ENCODE peak calls at places on chromosomes 5 and 9, in eight cellular contexts. One of them, this sample, is unnamed.
A peak's percentile ranks its signal among the peaks of the same experiment; 100 is the strongest.

GRCh38 chr5:6673031-6673430 is 39.8 kb downstream of the SRD5A1 start:
- DNase-seq in AG09309: no peak
- DNase-seq in GM23248: no peak
- DNase-seq in cardiac fibroblast: no peak
- DNase-seq in psoas muscle: no peak
- DNase-seq in fibroblast of mammary gland: no peak
- DNase-seq in cardiac muscle cell: no peak
- DNase-seq in colonic mucosa: no peak
- DNase-seq in this sample: no peak

GRCh38 chr5:27011274-27011673 is 27.1 kb downstream of the CDH9 start:
- DNase-seq in AG09309: no peak
- DNase-seq in GM23248: no peak
- DNase-seq in cardiac fibroblast: no peak
- DNase-seq in psoas muscle: no peak
- DNase-seq in fibroblast of mammary gland: no peak
- DNase-seq in cardiac muscle cell: no peak
- DNase-seq in colonic mucosa: no peak
- DNase-seq in this sample: no peak

GRCh38 chr9:91852801-91853347 is 97.2 kb downstream of the ROR2 start:
- DNase-seq in AG09309: no peak
- DNase-seq in GM23248: no peak
- DNase-seq in cardiac fibroblast: no peak
- DNase-seq in psoas muscle: no peak
- DNase-seq in fibroblast of mammary gland: no peak
- DNase-seq in cardiac muscle cell: no peak
- DNase-seq in colonic mucosa: no peak
- DNase-seq in this sample: peak; percentile 5

GRCh38 chr9:137168907-137169763 is 716 bp downstream of the LRRC26 start:
- DNase-seq in AG09309: no peak
- DNase-seq in GM23248: peak; percentile 66
- DNase-seq in cardiac fibroblast: peak; percentile 24
- DNase-seq in psoas muscle: no peak
- DNase-seq in fibroblast of mammary gland: peak; percentile 30
- DNase-seq in cardiac muscle cell: peak; percentile 45
- DNase-seq in colonic mucosa: peak; percentile 64
- DNase-seq in this sample: peak; percentile 58

GRCh38 chr9:81678088-81678487 is 11.3 kb downstream of the TLE1 start:
- DNase-seq in AG09309: no peak
- DNase-seq in GM23248: no peak
- DNase-seq in cardiac fibroblast: no peak
- DNase-seq in psoas muscle: no peak
- DNase-seq in fibroblast of mammary gland: no peak
- DNase-seq in cardiac muscle cell: no peak
- DNase-seq in colonic mucosa: no peak
- DNase-seq in this sample: no peak

GRCh38 chr5:125277494-125278154 is 531.2 kb upstream of the ZNF608 start:
- DNase-seq in AG09309: peak; percentile 57
- DNase-seq in GM23248: peak; percentile 88
- DNase-seq in cardiac fibroblast: peak; percentile 54
- DNase-seq in psoas muscle: no peak
- DNase-seq in fibroblast of mammary gland: peak; percentile 90
- DNase-seq in cardiac muscle cell: peak; percentile 71
- DNase-seq in colonic mucosa: no peak
- DNase-seq in this sample: no peak

GRCh38 chr5:125281662-125282061 is 535.2 kb upstream of the ZNF608 start:
- DNase-seq in AG09309: no peak
- DNase-seq in GM23248: no peak
- DNase-seq in cardiac fibroblast: no peak
- DNase-seq in psoas muscle: no peak
- DNase-seq in fibroblast of mammary gland: no peak
- DNase-seq in cardiac muscle cell: no peak
- DNase-seq in colonic mucosa: no peak
- DNase-seq in this sample: no peak

GRCh38 chr9:75482566-75482965 is 394.3 kb downstream of the OSTF1 start:
- DNase-seq in AG09309: no peak
- DNase-seq in GM23248: no peak
- DNase-seq in cardiac fibroblast: no peak
- DNase-seq in psoas muscle: no peak
- DNase-seq in fibroblast of mammary gland: no peak
- DNase-seq in cardiac muscle cell: no peak
- DNase-seq in colonic mucosa: no peak
- DNase-seq in this sample: no peak

GRCh38 chr5:64147849-64148441 is 17.7 kb upstream of the RNF180 start:
- DNase-seq in AG09309: peak; percentile 7
- DNase-seq in GM23248: peak; percentile 71
- DNase-seq in cardiac fibroblast: peak; percentile 68
- DNase-seq in psoas muscle: peak; percentile 70
- DNase-seq in fibroblast of mammary gland: peak; percentile 54
- DNase-seq in cardiac muscle cell: peak; percentile 67
- DNase-seq in colonic mucosa: peak; percentile 34
- DNase-seq in this sample: peak; percentile 82

GRCh38 chr5:54552446-54552845 is 34.9 kb downstream of the SNX18 start:
- DNase-seq in AG09309: no peak
- DNase-seq in GM23248: no peak
- DNase-seq in cardiac fibroblast: no peak
- DNase-seq in psoas muscle: no peak
- DNase-seq in fibroblast of mammary gland: no peak
- DNase-seq in cardiac muscle cell: no peak
- DNase-seq in colonic mucosa: no peak
- DNase-seq in this sample: no peak

GRCh38 chr9:14323969-14324366 is 10.0 kb upstream of the NFIB start:
- DNase-seq in AG09309: no peak
- DNase-seq in GM23248: no peak
- DNase-seq in cardiac fibroblast: no peak
- DNase-seq in psoas muscle: no peak
- DNase-seq in fibroblast of mammary gland: no peak
- DNase-seq in cardiac muscle cell: no peak
- DNase-seq in colonic mucosa: no peak
- DNase-seq in this sample: no peak

GRCh38 chr9:92658611-92659010 is 11.3 kb downstream of the IPPK start:
- DNase-seq in AG09309: no peak
- DNase-seq in GM23248: no peak
- DNase-seq in cardiac fibroblast: no peak
- DNase-seq in psoas muscle: no peak
- DNase-seq in fibroblast of mammary gland: no peak
- DNase-seq in cardiac muscle cell: no peak
- DNase-seq in colonic mucosa: no peak
- DNase-seq in this sample: no peak

GRCh38 chr5:37501152-37501551 is 122.0 kb downstream of the WDR70 start:
- DNase-seq in AG09309: no peak
- DNase-seq in GM23248: peak; percentile 4
- DNase-seq in cardiac fibroblast: peak; percentile 15
- DNase-seq in psoas muscle: no peak
- DNase-seq in fibroblast of mammary gland: peak; percentile 27
- DNase-seq in cardiac muscle cell: peak; percentile 9
- DNase-seq in colonic mucosa: no peak
- DNase-seq in this sample: no peak

GRCh38 chr9:86585422-86586143 is 231.4 kb upstream of the TUT7 start:
- DNase-seq in AG09309: no peak
- DNase-seq in GM23248: no peak
- DNase-seq in cardiac fibroblast: peak; percentile 30
- DNase-seq in psoas muscle: no peak
- DNase-seq in fibroblast of mammary gland: peak; percentile 15
- DNase-seq in cardiac muscle cell: peak; percentile 45
- DNase-seq in colonic mucosa: no peak
- DNase-seq in this sample: no peak

GRCh38 chr5:150009671-150010387 is 9.3 kb downstream of the HMGXB3 start:
- DNase-seq in AG09309: no peak
- DNase-seq in GM23248: peak; percentile 62
- DNase-seq in cardiac fibroblast: peak; percentile 35
- DNase-seq in psoas muscle: no peak
- DNase-seq in fibroblast of mammary gland: peak; percentile 77
- DNase-seq in cardiac muscle cell: peak; percentile 58
- DNase-seq in colonic mucosa: no peak
- DNase-seq in this sample: no peak

GRCh38 chr5:83877911-83878706 is 157.5 kb upstream of the HAPLN1 start:
- DNase-seq in AG09309: peak; percentile 34
- DNase-seq in GM23248: peak; percentile 27
- DNase-seq in cardiac fibroblast: peak; percentile 63
- DNase-seq in psoas muscle: no peak
- DNase-seq in fibroblast of mammary gland: peak; percentile 8
- DNase-seq in cardiac muscle cell: peak; percentile 75
- DNase-seq in colonic mucosa: no peak
- DNase-seq in this sample: no peak

GRCh38 chr9:98178874-98179850 is 13.3 kb downstream of the CORO2A start:
- DNase-seq in AG09309: no peak
- DNase-seq in GM23248: no peak
- DNase-seq in cardiac fibroblast: no peak
- DNase-seq in psoas muscle: no peak
- DNase-seq in fibroblast of mammary gland: no peak
- DNase-seq in cardiac muscle cell: no peak
- DNase-seq in colonic mucosa: no peak
- DNase-seq in this sample: no peak

GRCh38 chr5:7392401-7393024 is 3.4 kb upstream of the ADCY2 start:
- DNase-seq in AG09309: peak; percentile 10
- DNase-seq in GM23248: peak; percentile 75
- DNase-seq in cardiac fibroblast: peak; percentile 7
- DNase-seq in psoas muscle: no peak
- DNase-seq in fibroblast of mammary gland: peak; percentile 53
- DNase-seq in cardiac muscle cell: peak; percentile 4
- DNase-seq in colonic mucosa: peak; percentile 43
- DNase-seq in this sample: peak; percentile 72

GRCh38 chr5:71937906-71938698 is 169.2 kb upstream of the MAP1B start:
- DNase-seq in AG09309: no peak
- DNase-seq in GM23248: no peak
- DNase-seq in cardiac fibroblast: no peak
- DNase-seq in psoas muscle: no peak
- DNase-seq in fibroblast of mammary gland: no peak
- DNase-seq in cardiac muscle cell: no peak
- DNase-seq in colonic mucosa: no peak
- DNase-seq in this sample: peak; percentile 25

GRCh38 chr5:43019615-43020293 is 20.4 kb downstream of the ANXA2R start:
- DNase-seq in AG09309: no peak
- DNase-seq in GM23248: peak; percentile 53
- DNase-seq in cardiac fibroblast: peak; percentile 85
- DNase-seq in psoas muscle: peak; percentile 78
- DNase-seq in fibroblast of mammary gland: peak; percentile 75
- DNase-seq in cardiac muscle cell: peak; percentile 83
- DNase-seq in colonic mucosa: peak; percentile 79
- DNase-seq in this sample: no peak
- H3K4me3 ChIP-seq in AG09309: peak overlapping the region; percentile 67
- H3K4me3 ChIP-seq in GM23248: peak overlapping the region; percentile 79
- H3K4me3 ChIP-seq in cardiac fibroblast: peak overlapping the region; percentile 51
- H3K4me3 ChIP-seq in psoas muscle: peak overlapping the region; percentile 78
- H3K4me3 ChIP-seq in fibroblast of mammary gland: peak overlapping the region; percentile 57
- H3K4me3 ChIP-seq in cardiac muscle cell: peak overlapping the region; percentile 42
- H3K4me3 ChIP-seq in colonic mucosa: peak overlapping the region; percentile 55
- H3K4me3 ChIP-seq in this sample: peak overlapping the region; percentile 57

GRCh38 chr5:175465282-175465681 is 13.1 kb upstream of the SFXN1 start:
- DNase-seq in AG09309: no peak
- DNase-seq in GM23248: no peak
- DNase-seq in cardiac fibroblast: no peak
- DNase-seq in psoas muscle: no peak
- DNase-seq in fibroblast of mammary gland: no peak
- DNase-seq in cardiac muscle cell: no peak
- DNase-seq in colonic mucosa: no peak
- DNase-seq in this sample: no peak
- H3K4me3 ChIP-seq in AG09309: no peak overlapping the region
- H3K4me3 ChIP-seq in GM23248: no peak overlapping the region
- H3K4me3 ChIP-seq in cardiac fibroblast: no peak overlapping the region
- H3K4me3 ChIP-seq in psoas muscle: no peak overlapping the region
- H3K4me3 ChIP-seq in fibroblast of mammary gland: no peak overlapping the region
- H3K4me3 ChIP-seq in cardiac muscle cell: no peak overlapping the region
- H3K4me3 ChIP-seq in colonic mucosa: no peak overlapping the region
- H3K4me3 ChIP-seq in this sample: no peak overlapping the region

GRCh38 chr5:178473858-178474257 is 116.3 kb downstream of the COL23A1 start:
- DNase-seq in AG09309: no peak
- DNase-seq in GM23248: no peak
- DNase-seq in cardiac fibroblast: no peak
- DNase-seq in psoas muscle: no peak
- DNase-seq in fibroblast of mammary gland: no peak
- DNase-seq in cardiac muscle cell: no peak
- DNase-seq in colonic mucosa: no peak
- DNase-seq in this sample: peak; percentile 40
- H3K4me3 ChIP-seq in AG09309: no peak overlapping the region
- H3K4me3 ChIP-seq in GM23248: no peak overlapping the region
- H3K4me3 ChIP-seq in cardiac fibroblast: no peak overlapping the region
- H3K4me3 ChIP-seq in psoas muscle: no peak overlapping the region
- H3K4me3 ChIP-seq in fibroblast of mammary gland: no peak overlapping the region
- H3K4me3 ChIP-seq in cardiac muscle cell: no peak overlapping the region
- H3K4me3 ChIP-seq in colonic mucosa: no peak overlapping the region
- H3K4me3 ChIP-seq in this sample: no peak overlapping the region

GRCh38 chr9:128885376-128885775 is 3.4 kb downstream of the LRRC8A start:
- DNase-seq in AG09309: no peak
- DNase-seq in GM23248: no peak
- DNase-seq in cardiac fibroblast: no peak
- DNase-seq in psoas muscle: no peak
- DNase-seq in fibroblast of mammary gland: no peak
- DNase-seq in cardiac muscle cell: no peak
- DNase-seq in colonic mucosa: no peak
- DNase-seq in this sample: no peak

GRCh38 chr9:128882677-128883590 is 1.0 kb downstream of the LRRC8A start:
- DNase-seq in AG09309: no peak
- DNase-seq in GM23248: peak; percentile 42
- DNase-seq in cardiac fibroblast: no peak
- DNase-seq in psoas muscle: no peak
- DNase-seq in fibroblast of mammary gland: peak; percentile 25
- DNase-seq in cardiac muscle cell: peak; percentile 39
- DNase-seq in colonic mucosa: no peak
- DNase-seq in this sample: no peak

GRCh38 chr9:128885798-128886197 is 3.9 kb downstream of the LRRC8A start:
- DNase-seq in AG09309: no peak
- DNase-seq in GM23248: no peak
- DNase-seq in cardiac fibroblast: no peak
- DNase-seq in psoas muscle: no peak
- DNase-seq in fibroblast of mammary gland: no peak
- DNase-seq in cardiac muscle cell: no peak
- DNase-seq in colonic mucosa: no peak
- DNase-seq in this sample: no peak

GRCh38 chr9:128881884-128882676 is at the start of the genes KYAT1 and LRRC8A:
- DNase-seq in AG09309: peak; percentile 59
- DNase-seq in GM23248: peak; percentile 99
- DNase-seq in cardiac fibroblast: peak; percentile 95
- DNase-seq in psoas muscle: peak; percentile 99
- DNase-seq in fibroblast of mammary gland: peak; percentile 92
- DNase-seq in cardiac muscle cell: peak; percentile 97
- DNase-seq in colonic mucosa: peak; percentile 99
- DNase-seq in this sample: peak; percentile 98

GRCh38 chr9:128884164-128884563 is 2.2 kb downstream of the LRRC8A start:
- DNase-seq in AG09309: no peak
- DNase-seq in GM23248: no peak
- DNase-seq in cardiac fibroblast: no peak
- DNase-seq in psoas muscle: no peak
- DNase-seq in fibroblast of mammary gland: no peak
- DNase-seq in cardiac muscle cell: no peak
- DNase-seq in colonic mucosa: no peak
- DNase-seq in this sample: no peak
- H3K4me3 ChIP-seq in AG09309: no peak overlapping the region
- H3K4me3 ChIP-seq in GM23248: peak overlapping the region; percentile 88
- H3K4me3 ChIP-seq in cardiac fibroblast: no peak overlapping the region
- H3K4me3 ChIP-seq in psoas muscle: peak overlapping the region; percentile 93
- H3K4me3 ChIP-seq in fibroblast of mammary gland: no peak overlapping the region
- H3K4me3 ChIP-seq in cardiac muscle cell: no peak overlapping the region
- H3K4me3 ChIP-seq in colonic mucosa: no peak overlapping the region
- H3K4me3 ChIP-seq in this sample: no peak overlapping the region

GRCh38 chr5:154642499-154643245 is 112.5 kb upstream of the LARP1 start:
- DNase-seq in AG09309: no peak
- DNase-seq in GM23248: peak; percentile 55
- DNase-seq in cardiac fibroblast: peak; percentile 52
- DNase-seq in psoas muscle: no peak
- DNase-seq in fibroblast of mammary gland: peak; percentile 56
- DNase-seq in cardiac muscle cell: peak; percentile 53
- DNase-seq in colonic mucosa: no peak
- DNase-seq in this sample: peak; percentile 42
- H3K4me3 ChIP-seq in AG09309: no peak overlapping the region
- H3K4me3 ChIP-seq in GM23248: no peak overlapping the region
- H3K4me3 ChIP-seq in cardiac fibroblast: no peak overlapping the region
- H3K4me3 ChIP-seq in psoas muscle: no peak overlapping the region
- H3K4me3 ChIP-seq in fibroblast of mammary gland: no peak overlapping the region
- H3K4me3 ChIP-seq in cardiac muscle cell: no peak overlapping the region
- H3K4me3 ChIP-seq in colonic mucosa: no peak overlapping the region
- H3K4me3 ChIP-seq in this sample: no peak overlapping the region

GRCh38 chr9:87592554-87593394 is 95.1 kb downstream of the DAPK1 start:
- DNase-seq in AG09309: no peak
- DNase-seq in GM23248: peak; percentile 86
- DNase-seq in cardiac fibroblast: peak; percentile 77
- DNase-seq in psoas muscle: peak; percentile 78
- DNase-seq in fibroblast of mammary gland: peak; percentile 69
- DNase-seq in cardiac muscle cell: peak; percentile 85
- DNase-seq in colonic mucosa: no peak
- DNase-seq in this sample: peak; percentile 90
- H3K4me3 ChIP-seq in AG09309: no peak overlapping the region
- H3K4me3 ChIP-seq in GM23248: peak overlapping the region; percentile 35
- H3K4me3 ChIP-seq in cardiac fibroblast: no peak overlapping the region
- H3K4me3 ChIP-seq in psoas muscle: peak overlapping the region; percentile 2
- H3K4me3 ChIP-seq in fibroblast of mammary gland: no peak overlapping the region
- H3K4me3 ChIP-seq in cardiac muscle cell: no peak overlapping the region
- H3K4me3 ChIP-seq in colonic mucosa: no peak overlapping the region
- H3K4me3 ChIP-seq in this sample: no peak overlapping the region

This sample was measured in testis.